ENCODE peak calls at places on chromosomes 5 and 9, in four cellular contexts. E is GM12878, S is H1, T is K562. L is an unnamed sample.

GRCh38 chr9:135480071-135480941 is 724 bp downstream of the PPP1R26 start:
- DNase-seq in S (peak), E (no peak), T (peak), L (peak)

GRCh38 chr5:146306838-146307237 is 31.8 kb upstream of the POU4F3 start:
- DNase-seq in S (no peak), E (no peak), T (no peak), L (no peak)

GRCh38 chr9:38347946-38348345 is 44.6 kb upstream of the ALDH1B1 start:
- DNase-seq in S (no peak), T (no peak), E (no peak), L (no peak)

GRCh38 chr5:56575821-56576220 is 239.5 kb upstream of the MAP3K1 start:
- DNase-seq in E (no peak), T (no peak), S (no peak), L (no peak)

GRCh38 chr5:98110791-98111190 is 662.7 kb upstream of the RGMB start:
- DNase-seq in E (no peak), S (no peak), T (no peak), L (no peak)

GRCh38 chr9:99299214-99300102 is 77.4 kb downstream of the SEC61B start:
- DNase-seq in T (no peak), E (no peak), S (no peak), L (peak)

GRCh38 chr9:74777136-74777879 is 110.4 kb downstream of the TRPM6 start:
- DNase-seq in S (peak), E (peak), T (peak), L (peak)

GRCh38 chr5:159094745-159095144 is 5.0 kb downstream of the EBF1 start:
- DNase-seq in T (peak), E (no peak), S (no peak), L (peak)

GRCh38 chr5:169182797-169183196 is 118.1 kb downstream of the SLIT3 start:
- DNase-seq in E (no peak), T (no peak), S (no peak), L (no peak)

GRCh38 chr9:18394847-18395355 is 79.1 kb upstream of the ADAMTSL1 start:
- DNase-seq in E (no peak), T (no peak), S (no peak), L (no peak)

GRCh38 chr5:148683651-148684050 is 29.3 kb upstream of the HTR4 start:
- DNase-seq in E (no peak), S (no peak), T (peak), L (no peak)

GRCh38 chr5:8961219-8961618 is 584.7 kb downstream of the SEMA5A start:
- DNase-seq in E (no peak), S (no peak), T (no peak), L (no peak)

GRCh38 chr9:35426627-35427026 is 63.3 kb upstream of the RUSC2 start:
- DNase-seq in T (no peak), E (no peak), S (no peak), L (no peak)

GRCh38 chr9:92607773-92608172 is 62.2 kb downstream of the IPPK start:
- DNase-seq in T (no peak), E (no peak), S (peak), L (no peak)

GRCh38 chr5:180860273-180860886 is 696 bp downstream of the ZFP62 start:
- DNase-seq in E (no peak), T (peak), S (peak), L (peak)

GRCh38 chr9:123362856-123363255 is 6.9 kb downstream of the CRB2 start:
- DNase-seq in T (no peak), S (no peak), E (no peak), L (no peak)

GRCh38 chr5:76674330-76675066 is 41.4 kb upstream of the F2R start:
- DNase-seq in T (no peak), E (no peak), S (no peak), L (no peak)

GRCh38 chr5:82754759-82755158 is 322.4 kb downstream of the TMEM167A start:
- DNase-seq in T (no peak), S (no peak), E (peak), L (no peak)

GRCh38 chr9:108040783-108041182 is 551.2 kb upstream of the KLF4 start:
- DNase-seq in T (peak), E (no peak), S (no peak), L (no peak)

GRCh38 chr9:134053401-134053871 is 14.4 kb downstream of the BRD3 start:
- DNase-seq in S (no peak), E (no peak), T (no peak), L (no peak)

GRCh38 chr5:172266071-172266675 is 17.4 kb downstream of the UBTD2 start:
- DNase-seq in T (no peak), E (no peak), S (no peak), L (no peak)
- TF ChIP-seq HDAC6 in T (no peak), E (no peak), S (no peak), L (no peak)

GRCh38 chr9:112288029-112288428 is 45.4 kb downstream of the PTBP3 start:
- DNase-seq in E (no peak), S (no peak), T (no peak), L (peak)

GRCh38 chr9:112280904-112281303 is 52.5 kb downstream of the PTBP3 start:
- DNase-seq in E (no peak), S (no peak), T (no peak), L (no peak)

GRCh38 chr9:112285056-112285455 is 48.4 kb downstream of the PTBP3 start:
- DNase-seq in T (no peak), S (no peak), E (no peak), L (no peak)

GRCh38 chr9:112286906-112287305 is 46.5 kb downstream of the PTBP3 start:
- DNase-seq in S (no peak), T (no peak), E (no peak), L (no peak)

DNA sequence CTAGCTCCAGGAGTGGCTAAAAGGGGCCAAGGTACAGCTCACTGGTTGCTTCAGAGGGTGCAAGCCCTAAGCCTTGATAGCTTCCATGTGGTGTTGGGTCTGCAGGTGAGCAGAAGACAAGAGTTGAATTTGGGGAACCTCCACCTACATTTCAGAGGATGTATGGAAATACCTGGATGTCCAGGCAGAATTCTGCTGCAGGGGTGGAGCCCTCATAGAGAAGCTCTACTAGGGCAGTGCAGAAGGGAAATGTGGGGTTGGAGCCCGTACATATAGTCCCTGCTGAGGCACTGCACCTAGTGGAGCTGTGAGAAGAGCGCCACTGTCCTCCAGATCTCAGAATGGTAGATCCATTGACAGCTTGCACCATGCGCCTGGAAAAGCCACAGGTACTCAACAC is 49.6 kb downstream of the PTBP3 start:
- DNase-seq in S (no peak), T (peak), E (no peak), L (no peak)
- TF ChIP-seq HDAC6 in S (no peak), T (no peak), E (no peak), L (no peak)

DNA sequence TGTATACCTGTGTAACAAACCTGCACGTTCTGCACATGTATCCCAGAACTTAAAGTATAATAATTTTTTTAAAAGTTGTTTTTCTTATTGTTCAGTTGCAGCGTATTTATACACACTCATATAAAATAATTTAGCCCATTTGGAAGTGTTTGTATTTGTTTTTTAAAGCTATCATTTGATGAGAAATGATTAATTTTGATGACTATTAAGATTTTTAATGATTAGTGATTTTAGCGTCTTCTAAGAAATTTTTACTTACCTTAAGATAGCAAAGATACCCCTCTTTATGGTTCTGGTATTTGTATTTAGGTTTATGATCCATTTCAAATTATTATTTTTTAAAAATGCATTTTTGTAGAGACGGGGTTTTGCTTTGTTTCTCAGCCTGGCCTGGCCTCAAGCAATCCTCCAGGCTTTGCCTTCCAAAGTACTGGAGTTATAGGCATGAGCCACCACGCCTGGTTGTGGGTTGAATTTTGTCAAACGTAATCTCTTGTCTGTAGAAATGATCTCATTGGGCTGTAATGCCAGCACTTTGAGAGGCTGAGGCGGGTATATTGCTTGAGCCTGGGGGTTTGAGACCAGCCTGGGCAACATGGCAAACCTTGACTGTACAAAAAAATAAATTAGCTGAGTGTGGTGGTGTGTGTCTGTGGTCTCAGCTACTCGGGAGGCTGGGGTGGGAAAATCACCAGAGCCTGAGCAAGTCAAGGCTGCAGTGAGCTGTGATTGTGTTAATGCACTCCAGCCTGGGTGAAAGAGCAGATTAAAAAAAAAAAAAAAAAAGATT is 26.9 kb downstream of the CSNK1G3 start:
- DNase-seq in T (no peak), E (no peak), S (no peak), L (no peak)
- TF ChIP-seq HDAC6 in T (no peak), E (no peak), S (no peak), L (no peak)

GRCh38 chr5:39531299-39531698 is 106.5 kb upstream of the DAB2 start:
- DNase-seq in T (no peak), S (no peak), E (no peak), L (no peak)

GRCh38 chr5:39521945-39522590 is 97.3 kb upstream of the DAB2 start:
- DNase-seq in S (no peak), E (no peak), T (no peak), L (no peak)

GRCh38 chr5:39523821-39524220 is 99.0 kb upstream of the DAB2 start:
- DNase-seq in S (no peak), E (no peak), T (no peak), L (no peak)

GRCh38 chr5:39532511-39532910 is 107.7 kb upstream of the DAB2 start:
- DNase-seq in T (no peak), E (no peak), S (no peak), L (no peak)

GRCh38 chr5:39526914-39527477 is 102.2 kb upstream of the DAB2 start:
- DNase-seq in E (no peak), S (no peak), T (no peak), L (peak)
- TF ChIP-seq HDAC6 in E (no peak), S (no peak), T (no peak), L (no peak)

DNA sequence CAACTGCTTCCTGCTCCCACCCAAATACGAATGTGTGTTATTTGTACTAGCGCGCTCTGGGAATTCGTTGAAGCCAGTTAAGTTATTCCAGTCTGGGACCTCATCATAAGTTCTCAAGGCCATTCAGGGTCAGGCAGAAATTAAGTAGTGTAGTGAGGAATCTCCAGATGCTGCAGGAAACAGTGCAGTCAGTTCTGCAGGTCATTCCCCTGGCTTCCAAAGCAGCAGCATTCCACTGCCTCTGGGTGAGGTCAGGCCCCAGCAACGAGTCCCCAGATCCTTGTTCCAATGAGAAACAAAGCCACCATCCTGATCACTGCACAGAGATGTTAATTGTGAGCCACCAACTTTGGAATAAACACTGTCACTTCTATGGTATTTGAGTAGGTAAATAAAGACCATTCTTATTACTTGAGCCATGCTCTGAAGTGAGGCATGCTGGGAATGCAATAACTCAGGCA is 33.1 kb downstream of the SVEP1 start:
- DNase-seq in T (no peak), E (no peak), S (no peak), L (peak)
- TF ChIP-seq HDAC6 in T (no peak), E (no peak), S (no peak), L (no peak)